ENCODE peak calls at places on chromosome 5, in six cellular contexts. One of them, this sample, is unnamed. For H3K9me3 and H3K4me1, the result is how much of the 10 kb centered on the place peaks cover.

GRCh38 chr5:122704247-122705036 is 70.4 kb upstream of the SNX2 start:
- DNase-seq in esophagus muscularis mucosa: no peak
- DNase-seq in lower lobe of right lung: no peak
- DNase-seq in psoas muscle: no peak
- DNase-seq in Peyer's patch: no peak
- DNase-seq in PC-9: no peak
- DNase-seq in this sample: no peak

GRCh38 chr5:96721351-96721970 is 59.3 kb downstream of the CAST start:
- DNase-seq in psoas muscle: peak
- DNase-seq in PC-9: no peak
- DNase-seq in lower lobe of right lung: peak
- DNase-seq in esophagus muscularis mucosa: no peak
- DNase-seq in Peyer's patch: no peak
- DNase-seq in this sample: no peak

GRCh38 chr5:143445726-143446125 is 42.2 kb upstream of the NR3C1 start:
- DNase-seq in psoas muscle: no peak
- DNase-seq in esophagus muscularis mucosa: no peak
- DNase-seq in PC-9: no peak
- DNase-seq in lower lobe of right lung: no peak
- DNase-seq in Peyer's patch: no peak
- DNase-seq in this sample: no peak

GRCh38 chr5:74392698-74393431 is 247.7 kb downstream of the ENC1 start:
- DNase-seq in lower lobe of right lung: no peak
- DNase-seq in Peyer's patch: no peak
- DNase-seq in esophagus muscularis mucosa: peak
- DNase-seq in psoas muscle: no peak
- DNase-seq in PC-9: peak
- DNase-seq in this sample: no peak

GRCh38 chr5:143812085-143812705 is at the start of gene HMHB1:
- DNase-seq in lower lobe of right lung: no peak
- DNase-seq in psoas muscle: peak
- DNase-seq in PC-9: no peak
- DNase-seq in esophagus muscularis mucosa: no peak
- DNase-seq in Peyer's patch: no peak
- DNase-seq in this sample: no peak

GRCh38 chr5:1698589-1699316 is 100.9 kb downstream of the MRPL36 start:
- DNase-seq in lower lobe of right lung: no peak
- DNase-seq in Peyer's patch: no peak
- DNase-seq in PC-9: no peak
- DNase-seq in esophagus muscularis mucosa: no peak
- DNase-seq in psoas muscle: no peak
- DNase-seq in this sample: no peak

GRCh38 chr5:161084108-161084507 is 232.1 kb upstream of the ATP10B start:
- DNase-seq in esophagus muscularis mucosa: no peak
- DNase-seq in psoas muscle: no peak
- DNase-seq in PC-9: no peak
- DNase-seq in Peyer's patch: no peak
- DNase-seq in lower lobe of right lung: no peak
- DNase-seq in this sample: no peak

GRCh38 chr5:98769256-98770157 is 4.0 kb upstream of the RGMB start:
- DNase-seq in PC-9: peak
- DNase-seq in lower lobe of right lung: peak
- DNase-seq in Peyer's patch: peak
- DNase-seq in esophagus muscularis mucosa: no peak
- DNase-seq in psoas muscle: peak
- DNase-seq in this sample: peak

GRCh38 chr5:127101533-127101932 is 28.2 kb upstream of the C5orf63 start:
- DNase-seq in Peyer's patch: no peak
- DNase-seq in PC-9: no peak
- DNase-seq in psoas muscle: no peak
- DNase-seq in esophagus muscularis mucosa: no peak
- DNase-seq in lower lobe of right lung: no peak
- DNase-seq in this sample: no peak

GRCh38 chr5:97102010-97102470 is 40.4 kb downstream of the LIX1 start:
- DNase-seq in esophagus muscularis mucosa: peak
- DNase-seq in lower lobe of right lung: no peak
- DNase-seq in Peyer's patch: no peak
- DNase-seq in PC-9: no peak
- DNase-seq in psoas muscle: no peak
- DNase-seq in this sample: no peak

GRCh38 chr5:139847790-139848507 is 52.3 kb downstream of the PSD2 start:
- DNase-seq in PC-9: no peak
- DNase-seq in Peyer's patch: peak
- DNase-seq in esophagus muscularis mucosa: no peak
- DNase-seq in psoas muscle: peak
- DNase-seq in lower lobe of right lung: peak
- DNase-seq in this sample: peak

GRCh38 chr5:33282696-33283095 is 158.1 kb upstream of the TARS1 start:
- DNase-seq in psoas muscle: no peak
- DNase-seq in Peyer's patch: no peak
- DNase-seq in esophagus muscularis mucosa: no peak
- DNase-seq in lower lobe of right lung: no peak
- DNase-seq in PC-9: no peak
- DNase-seq in this sample: no peak

GRCh38 chr5:33257807-33258491 is 182.8 kb upstream of the TARS1 start:
- DNase-seq in PC-9: no peak
- DNase-seq in lower lobe of right lung: no peak
- DNase-seq in psoas muscle: no peak
- DNase-seq in esophagus muscularis mucosa: no peak
- DNase-seq in Peyer's patch: no peak
- DNase-seq in this sample: no peak

GRCh38 chr5:74514888-74515551 is 125.5 kb downstream of the ENC1 start:
- DNase-seq in Peyer's patch: no peak
- DNase-seq in esophagus muscularis mucosa: no peak
- DNase-seq in lower lobe of right lung: no peak
- DNase-seq in psoas muscle: no peak
- DNase-seq in PC-9: no peak
- DNase-seq in this sample: no peak

GRCh38 chr5:77797133-77797532 is 21.0 kb upstream of the TBCA start:
- DNase-seq in lower lobe of right lung: no peak
- DNase-seq in psoas muscle: no peak
- DNase-seq in esophagus muscularis mucosa: no peak
- DNase-seq in Peyer's patch: no peak
- DNase-seq in PC-9: no peak
- DNase-seq in this sample: no peak

GRCh38 chr5:36152324-36153298 is 700 bp downstream of the SKP2 start:
- DNase-seq in esophagus muscularis mucosa: no peak
- DNase-seq in Peyer's patch: no peak
- DNase-seq in lower lobe of right lung: no peak
- DNase-seq in PC-9: peak
- DNase-seq in psoas muscle: no peak
- DNase-seq in this sample: no peak

GRCh38 chr5:123670981-123671557 is 159.1 kb downstream of the CSNK1G3 start:
- DNase-seq in lower lobe of right lung: no peak
- DNase-seq in Peyer's patch: no peak
- DNase-seq in esophagus muscularis mucosa: no peak
- DNase-seq in psoas muscle: no peak
- DNase-seq in PC-9: no peak
- DNase-seq in this sample: peak

GRCh38 chr5:1268666-1269065 is 26.2 kb downstream of the TERT start:
- DNase-seq in PC-9: no peak
- DNase-seq in psoas muscle: no peak
- DNase-seq in esophagus muscularis mucosa: no peak
- DNase-seq in lower lobe of right lung: no peak
- DNase-seq in Peyer's patch: no peak
- DNase-seq in this sample: no peak

GRCh38 chr5:87121315-87122170 is 146.1 kb upstream of the RASA1 start:
- DNase-seq in Peyer's patch: no peak
- DNase-seq in lower lobe of right lung: no peak
- DNase-seq in psoas muscle: no peak
- DNase-seq in esophagus muscularis mucosa: no peak
- DNase-seq in PC-9: peak
- DNase-seq in this sample: no peak

DNA sequence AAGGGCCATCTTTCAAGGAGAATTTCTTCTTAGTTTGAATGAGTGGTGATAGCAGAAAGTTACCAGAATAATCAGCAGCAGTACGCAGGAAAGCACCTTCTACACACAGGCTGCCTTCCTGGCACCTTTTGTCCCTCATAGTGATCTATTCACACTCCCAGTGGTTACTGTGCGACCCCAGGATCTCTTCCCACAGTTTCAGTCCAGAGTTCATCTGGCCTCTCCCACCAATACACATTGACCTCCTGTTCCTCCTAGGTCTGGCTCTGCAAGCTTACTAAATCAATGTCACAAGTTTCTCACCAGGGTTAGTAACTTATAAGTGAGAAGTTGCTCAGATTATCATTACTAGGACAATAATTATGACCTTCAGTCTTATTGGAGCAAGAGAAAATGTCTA is 99.1 kb upstream of the PIK3R1 start:
- DNase-seq in lower lobe of right lung: no peak
- DNase-seq in psoas muscle: no peak
- DNase-seq in Peyer's patch: no peak
- DNase-seq in PC-9: no peak
- DNase-seq in esophagus muscularis mucosa: no peak
- DNase-seq in this sample: no peak
- TF ChIP-seq CTCF in lower lobe of right lung: no peak
- TF ChIP-seq CTCF in psoas muscle: no peak
- TF ChIP-seq CTCF in Peyer's patch: no peak
- TF ChIP-seq CTCF in PC-9: no peak
- TF ChIP-seq CTCF in esophagus muscularis mucosa: no peak
- TF ChIP-seq CTCF in this sample: no peak

DNA sequence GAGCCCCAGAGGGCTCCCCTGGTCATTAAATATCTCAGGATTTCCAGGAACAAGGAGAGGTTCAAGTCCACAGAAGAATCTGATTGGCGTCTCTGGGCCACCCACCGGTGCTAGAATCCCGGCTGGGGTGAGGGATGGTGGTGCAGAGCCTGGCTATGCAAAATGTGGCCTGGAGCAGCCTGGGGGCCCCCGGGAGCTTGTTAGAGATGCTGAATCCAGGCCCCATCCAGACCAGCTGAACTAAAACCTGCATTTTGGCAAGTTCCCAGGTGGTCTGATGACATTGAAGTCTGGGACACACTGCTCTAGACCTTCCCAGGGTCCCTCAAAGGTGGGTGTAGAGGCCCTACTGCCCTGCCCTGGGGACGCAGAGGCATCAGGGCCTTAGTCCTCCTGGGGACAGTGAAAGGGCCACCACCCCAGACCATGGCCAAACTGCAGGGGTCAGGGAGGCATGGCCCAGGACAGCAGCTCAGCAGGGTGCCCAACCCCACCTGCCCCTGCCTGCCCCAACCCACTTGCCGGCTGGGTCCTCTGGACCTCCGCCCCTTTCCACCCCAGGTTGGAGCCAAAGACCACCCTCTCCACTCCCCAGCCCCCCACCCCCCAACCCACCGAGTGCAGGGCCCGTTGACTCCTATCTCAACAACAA is 34.7 kb downstream of the ADAMTS2 start:
- DNase-seq in Peyer's patch: peak
- DNase-seq in lower lobe of right lung: no peak
- DNase-seq in PC-9: no peak
- DNase-seq in psoas muscle: peak
- DNase-seq in esophagus muscularis mucosa: no peak
- DNase-seq in this sample: peak
- H3K9me3 ChIP-seq in Peyer's patch: under half
- H3K9me3 ChIP-seq in lower lobe of right lung: under half
- H3K9me3 ChIP-seq in PC-9: under half
- H3K9me3 ChIP-seq in psoas muscle: under half
- H3K9me3 ChIP-seq in esophagus muscularis mucosa: under half
- H3K9me3 ChIP-seq in this sample: under half

GRCh38 chr5:136033848-136034247 is 5.1 kb downstream of the TGFBI start:
- DNase-seq in PC-9: no peak
- DNase-seq in Peyer's patch: no peak
- DNase-seq in lower lobe of right lung: no peak
- DNase-seq in esophagus muscularis mucosa: no peak
- DNase-seq in psoas muscle: no peak
- DNase-seq in this sample: no peak
- H3K4me1 ChIP-seq in PC-9: under half
- H3K4me1 ChIP-seq in Peyer's patch: under half
- H3K4me1 ChIP-seq in lower lobe of right lung: half or more
- H3K4me1 ChIP-seq in esophagus muscularis mucosa: half or more
- H3K4me1 ChIP-seq in psoas muscle: under half
- H3K4me1 ChIP-seq in this sample: under half

GRCh38 chr5:112918679-112919078 is 3.3 kb downstream of the REEP5 start:
- DNase-seq in Peyer's patch: no peak
- DNase-seq in psoas muscle: no peak
- DNase-seq in esophagus muscularis mucosa: no peak
- DNase-seq in PC-9: no peak
- DNase-seq in lower lobe of right lung: no peak
- DNase-seq in this sample: no peak

GRCh38 chr5:112918136-112918535 is 3.9 kb downstream of the REEP5 start:
- DNase-seq in esophagus muscularis mucosa: no peak
- DNase-seq in lower lobe of right lung: no peak
- DNase-seq in psoas muscle: no peak
- DNase-seq in PC-9: no peak
- DNase-seq in Peyer's patch: no peak
- DNase-seq in this sample: no peak

GRCh38 chr5:112915831-112916230 is 6.2 kb downstream of the REEP5 start:
- DNase-seq in esophagus muscularis mucosa: no peak
- DNase-seq in Peyer's patch: no peak
- DNase-seq in PC-9: no peak
- DNase-seq in psoas muscle: no peak
- DNase-seq in lower lobe of right lung: no peak
- DNase-seq in this sample: no peak

GRCh38 chr5:112914584-112914983 is 7.4 kb downstream of the REEP5 start:
- DNase-seq in psoas muscle: no peak
- DNase-seq in lower lobe of right lung: no peak
- DNase-seq in PC-9: no peak
- DNase-seq in esophagus muscularis mucosa: no peak
- DNase-seq in Peyer's patch: no peak
- DNase-seq in this sample: no peak

GRCh38 chr5:112917453-112918005 is 4.5 kb downstream of the REEP5 start:
- DNase-seq in Peyer's patch: no peak
- DNase-seq in PC-9: no peak
- DNase-seq in lower lobe of right lung: no peak
- DNase-seq in psoas muscle: no peak
- DNase-seq in esophagus muscularis mucosa: no peak
- DNase-seq in this sample: no peak
- TF ChIP-seq CTCF in Peyer's patch: no peak
- TF ChIP-seq CTCF in PC-9: no peak
- TF ChIP-seq CTCF in lower lobe of right lung: no peak
- TF ChIP-seq CTCF in psoas muscle: no peak
- TF ChIP-seq CTCF in esophagus muscularis mucosa: no peak
- TF ChIP-seq CTCF in this sample: no peak

This sample was measured in right lobe of liver.